ENCODE peak calls at places on chromosomes 6 and 20, in six cellular contexts. B is colonic mucosa, I is GM12878, H is breast epithelium, A is endothelial cell of umbilical vein, M is GM23248. N is an unnamed sample. For H3K27me3, the result is how much of the 10 kb centered on the place peaks cover.

GRCh38 chr6:161963181-161963580 is 689.3 kb upstream of the AGPAT4 start:
- DNase-seq in A (no peak), M (no peak), B (no peak), I (no peak), H (no peak), N (no peak)

GRCh38 chr20:19682249-19682648 is 75.8 kb upstream of the RIN2 start:
- DNase-seq in H (no peak), I (no peak), A (no peak), B (no peak), M (no peak), N (no peak)

GRCh38 chr6:149909701-149910470 is 12.0 kb upstream of the RAET1E start:
- DNase-seq in H (no peak), M (no peak), B (no peak), A (no peak), I (no peak), N (no peak)

GRCh38 chr6:169395080-169395805 is 141.6 kb upstream of the THBS2 start:
- DNase-seq in I (no peak), B (no peak), M (no peak), A (no peak), H (no peak), N (no peak)

GRCh38 chr6:24855389-24856245 is 56.9 kb upstream of the ARMH2 start:
- DNase-seq in H (no peak), A (peak), B (peak), I (peak), M (peak), N (peak)

GRCh38 chr20:57837208-57838035 is 127.6 kb upstream of the PMEPA1 start:
- DNase-seq in I (no peak), H (no peak), M (no peak), A (no peak), B (no peak), N (no peak)

GRCh38 chr6:73509851-73510250 is 11.0 kb downstream of the EEF1A1 start:
- DNase-seq in M (no peak), A (no peak), B (no peak), I (no peak), H (no peak), N (no peak)

GRCh38 chr20:37378785-37379598 is 33.1 kb downstream of the SRC start:
- DNase-seq in A (peak), I (no peak), B (no peak), M (peak), H (no peak), N (peak)

GRCh38 chr20:49758781-49759180 is 45.1 kb upstream of the B4GALT5 start:
- DNase-seq in A (no peak), I (no peak), H (no peak), B (no peak), M (no peak), N (no peak)

GRCh38 chr6:20918868-20919267 is 384.6 kb downstream of the CDKAL1 start:
- DNase-seq in H (no peak), B (no peak), A (peak), M (no peak), I (no peak), N (no peak)

GRCh38 chr6:22027226-22027725 is 269.6 kb downstream of the PRL start:
- DNase-seq in I (no peak), B (no peak), H (no peak), M (no peak), A (no peak), N (no peak)

GRCh38 chr6:115514656-115515055 is 546.0 kb downstream of the FRK start:
- DNase-seq in H (no peak), B (no peak), I (no peak), A (no peak), M (peak), N (no peak)

GRCh38 chr6:90483956-90484355 is 102.9 kb downstream of the MAP3K7 start:
- DNase-seq in B (no peak), M (no peak), A (no peak), H (no peak), I (no peak), N (no peak)

GRCh38 chr6:29624520-29624961 is 8.4 kb downstream of the GABBR1 start:
- DNase-seq in I (no peak), M (no peak), A (no peak), B (no peak), H (no peak), N (no peak)

GRCh38 chr6:109308018-109308492 is 74.2 kb downstream of the CD164 start:
- DNase-seq in M (peak), I (no peak), A (no peak), H (no peak), B (peak), N (peak)

GRCh38 chr6:40882321-40882720 is 156.7 kb downstream of the UNC5CL start:
- DNase-seq in I (no peak), B (no peak), H (no peak), A (no peak), M (no peak), N (no peak)

GRCh38 chr6:89146748-89147715 is 1.2 kb downstream of the PM20D2 start:
- DNase-seq in A (peak), B (no peak), M (peak), I (no peak), H (no peak), N (no peak)

GRCh38 chr6:129184808-129185366 is 301.9 kb downstream of the LAMA2 start:
- DNase-seq in H (no peak), M (peak), I (no peak), B (no peak), A (no peak), N (no peak)

GRCh38 chr6:39037082-39037487 is 11.5 kb upstream of the GLP1R start:
- DNase-seq in B (no peak), I (no peak), M (no peak), H (no peak), A (no peak), N (no peak)

GRCh38 chr20:44279228-44279627 is 31.8 kb downstream of the FITM2 start:
- DNase-seq in I (no peak), H (no peak), M (peak), B (no peak), A (no peak), N (peak)

GRCh38 chr6:2275207-2275891 is 29.9 kb upstream of the GMDS start:
- DNase-seq in I (no peak), H (no peak), M (peak), B (no peak), A (no peak), N (peak)

GRCh38 chr20:57711826-57712225 is 2.0 kb upstream of the PMEPA1 start:
- DNase-seq in A (no peak), H (no peak), I (no peak), B (no peak), M (no peak), N (no peak)

GRCh38 chr6:134740473-134741192 is 209.3 kb downstream of the ALDH8A1 start:
- DNase-seq in B (no peak), I (no peak), H (no peak), M (peak), A (peak), N (peak)

GRCh38 chr6:137846274-137846673 is 20.8 kb upstream of the TNFAIP3 start:
- DNase-seq in M (no peak), H (no peak), I (no peak), A (no peak), B (no peak), N (no peak)

GRCh38 chr6:4727671-4728435 is 48.4 kb upstream of the CDYL start:
- DNase-seq in I (no peak), A (no peak), B (peak), H (no peak), M (peak), N (no peak)

GRCh38 chr6:41239467-41240159 is 11.5 kb downstream of the TREML4 start:
- DNase-seq in A (no peak), H (no peak), I (no peak), B (peak), M (no peak), N (no peak)

GRCh38 chr20:19885981-19886665 is 128.1 kb downstream of the RIN2 start:
- DNase-seq in M (peak), I (no peak), A (peak), B (peak), H (peak), N (peak)

GRCh38 chr6:111709615-111710398 is 104.1 kb upstream of the TRAF3IP2 start:
- DNase-seq in M (peak), I (peak), A (peak), H (peak), B (peak), N (peak)

GRCh38 chr6:158793432-158793831 is 25.7 kb downstream of the EZR start:
- DNase-seq in I (no peak), A (peak), H (no peak), B (no peak), M (peak), N (peak)

GRCh38 chr6:114619621-114620020 is 276.8 kb upstream of the HS3ST5 start:
- DNase-seq in H (no peak), I (no peak), A (no peak), B (no peak), M (no peak), N (no peak)

GRCh38 chr6:72530152-72530551 is 91.7 kb upstream of the KCNQ5 start:
- DNase-seq in H (no peak), M (peak), B (no peak), I (no peak), A (no peak), N (no peak)

GRCh38 chr6:12010635-12011275 is 1.4 kb upstream of the HIVEP1 start:
- DNase-seq in A (no peak), M (peak), B (peak), H (peak), I (no peak), N (peak)

GRCh38 chr6:86192123-86192522 is 549.4 kb upstream of the SYNCRIP start:
- DNase-seq in M (peak), H (no peak), I (no peak), A (peak), B (no peak), N (peak)

DNA sequence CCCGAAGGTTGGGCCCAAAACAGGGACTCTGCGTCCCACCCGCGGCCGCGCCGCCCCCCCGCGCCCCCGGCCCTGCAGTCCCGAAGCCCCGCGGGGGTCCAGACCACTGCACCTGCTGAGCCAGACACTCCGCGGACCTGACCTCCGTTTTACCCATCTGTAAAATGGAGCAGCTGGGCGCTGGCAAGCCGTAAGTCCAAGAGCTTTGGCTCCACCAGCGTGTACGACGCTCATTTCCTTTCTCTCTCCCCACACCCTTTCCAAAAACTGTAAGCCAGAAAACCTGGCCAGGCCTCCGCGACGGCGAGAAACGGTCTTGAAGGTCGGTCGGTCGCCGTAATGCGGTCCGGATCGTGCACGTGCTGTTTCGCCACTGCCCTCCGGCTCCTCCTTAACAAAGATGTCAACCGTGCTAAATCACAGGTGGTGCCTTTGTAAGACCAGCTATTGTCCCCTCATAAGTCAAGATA is 7.8 kb upstream of the NR2E1 start:
- DNase-seq in B (no peak), M (no peak), H (no peak), I (no peak), A (no peak), N (no peak)
- H3K27me3 ChIP-seq in B (half or more), M (half or more), H (under half), I (under half), A (half or more), N (half or more)

DNA sequence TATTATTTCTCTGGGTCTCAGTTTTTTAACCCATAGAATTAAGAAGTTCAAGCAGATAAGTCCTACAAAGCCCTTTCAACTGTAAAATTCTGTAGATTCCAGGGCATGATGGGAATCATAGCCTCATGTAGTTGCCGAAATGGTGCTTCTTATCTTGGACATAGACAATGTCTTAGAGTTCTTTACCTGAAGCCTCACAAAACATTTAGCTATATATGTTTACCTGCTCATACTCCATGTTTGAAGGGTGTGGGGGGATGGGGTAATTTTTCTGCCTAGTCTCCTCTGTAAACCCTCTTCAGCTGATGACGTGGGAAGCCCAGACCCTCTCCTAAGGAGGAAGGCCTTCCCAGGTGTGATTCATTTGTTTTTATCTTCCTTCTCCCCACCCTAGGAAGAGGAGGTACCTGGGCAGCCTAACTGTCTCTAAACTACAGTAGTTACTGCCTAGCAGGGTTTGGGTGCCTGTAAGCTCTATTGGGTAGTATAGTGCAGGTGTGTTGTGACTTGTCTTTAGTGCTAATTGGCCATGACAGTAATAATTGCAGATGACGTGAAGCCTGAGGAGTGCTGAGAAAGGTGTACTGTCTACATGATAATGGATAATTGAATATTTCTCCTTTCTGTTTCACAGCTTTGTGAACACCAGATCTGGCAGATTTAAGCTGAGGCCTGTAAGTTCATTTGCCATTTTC is 230.8 kb downstream of the TFAP2B start:
- DNase-seq in M (no peak), H (no peak), I (no peak), B (no peak), A (no peak), N (no peak)
- H3K27ac ChIP-seq in M (no peak), H (no peak), I (no peak), B (no peak), A (no peak), N (no peak)

GRCh38 chr20:25319241-25320034 is 71.2 kb downstream of the ABHD12 start:
- DNase-seq in M (no peak), A (no peak), I (no peak), B (peak), H (no peak), N (no peak)
- H3K4me3 ChIP-seq in M (no peak), A (no peak), I (no peak), B (no peak), H (no peak), N (no peak)

GRCh38 chr6:99590728-99591672 is 15.6 kb upstream of the PRDM13 start:
- DNase-seq in M (peak), I (no peak), A (no peak), B (no peak), H (no peak), N (no peak)
- H3K27me3 ChIP-seq in M (half or more), I (under half), A (half or more), B (half or more), H (under half), N (half or more)

GRCh38 chr6:5906842-5907241 is 99.9 kb downstream of the NRN1 start:
- DNase-seq in B (no peak), M (no peak), I (no peak), A (no peak), H (no peak), N (no peak)

GRCh38 chr6:5905431-5906339 is 101.0 kb downstream of the NRN1 start:
- DNase-seq in M (peak), A (no peak), B (peak), I (no peak), H (peak), N (peak)

GRCh38 chr6:5899216-5900045 is 107.3 kb downstream of the NRN1 start:
- DNase-seq in B (no peak), H (no peak), M (peak), A (no peak), I (no peak), N (no peak)

GRCh38 chr6:5906340-5906670 is 100.4 kb downstream of the NRN1 start:
- DNase-seq in B (no peak), M (no peak), A (no peak), H (no peak), I (no peak), N (no peak)

DNA sequence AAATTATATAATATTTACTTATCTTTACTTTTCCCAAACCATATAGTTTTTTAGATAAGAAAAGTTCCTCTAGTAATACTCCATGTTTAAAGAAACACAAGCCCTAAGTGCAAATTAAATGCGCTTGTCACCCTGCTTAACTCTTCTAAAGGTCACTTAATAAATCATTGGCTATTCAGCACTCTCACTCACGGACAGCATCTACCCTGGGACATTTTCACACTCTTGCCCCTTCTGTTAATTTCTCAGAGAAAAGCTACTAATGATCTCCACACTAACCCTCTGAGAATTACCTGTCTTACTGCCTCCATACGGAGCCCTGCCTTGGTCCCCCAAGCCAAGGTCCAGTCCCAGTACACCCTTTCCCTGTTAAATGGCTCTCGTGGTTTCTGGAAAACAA is 102.2 kb downstream of the NRN1 start:
- DNase-seq in I (no peak), B (no peak), H (no peak), A (no peak), M (peak), N (no peak)
- H3K27ac ChIP-seq in I (no peak), B (no peak), H (no peak), A (no peak), M (no peak), N (no peak)

GRCh38 chr20:47392015-47392720 is 35.7 kb upstream of the ZMYND8 start:
- DNase-seq in A (peak), M (peak), I (no peak), H (no peak), B (peak), N (peak)
- H3K4me3 ChIP-seq in A (no peak), M (peak), I (no peak), H (no peak), B (no peak), N (no peak)

GRCh38 chr6:17130786-17131185 is 28.9 kb downstream of the STMND1 start:
- DNase-seq in A (no peak), B (no peak), M (peak), I (no peak), H (no peak), N (no peak)
- H3K27me3 ChIP-seq in A (under half), B (under half), M (under half), I (under half), H (under half), N (under half)

N was measured in brain microvascular endothelial cell.